ENCODE peak calls at places on chromosomes 3 and 15, in five cellular contexts. W, I, G, T and Z are unnamed samples.

GRCh38 chr3:45553469-45553974 is 41.0 kb upstream of the LIMD1 start:
- DNase-seq in W (peak; percentile 25), G (no peak), T (no peak), I (peak; percentile 83), Z (peak; percentile 61)

GRCh38 chr15:56917652-56918045 is 795 bp upstream of the TCF12 start:
- DNase-seq in G (no peak), W (no peak), T (no peak), I (no peak), Z (no peak)

GRCh38 chr3:139303216-139303615 is 40.6 kb upstream of the MRPS22 start:
- DNase-seq in W (no peak), G (no peak), I (no peak), T (no peak), Z (peak; percentile 15)

GRCh38 chr15:85289677-85290365 is 90.6 kb upstream of the AKAP13 start:
- DNase-seq in I (peak; percentile 66), W (peak; percentile 34), T (no peak), G (no peak), Z (peak; percentile 72)

GRCh38 chr15:60374628-60375081 is 23.1 kb downstream of the ANXA2 start:
- DNase-seq in T (peak; percentile 99), W (peak; percentile 96), G (no peak), I (peak; percentile 85), Z (peak; percentile 64)

GRCh38 chr3:195172285-195172684 is 98.7 kb downstream of the XXYLT1 start:
- DNase-seq in T (no peak), G (no peak), W (peak; percentile 71), I (no peak), Z (no peak)

GRCh38 chr3:16828815-16829214 is 55.9 kb upstream of the PLCL2 start:
- DNase-seq in I (peak; percentile 67), T (no peak), W (peak; percentile 57), G (no peak), Z (no peak)

GRCh38 chr3:157146664-157147082 is 13.3 kb downstream of the CCNL1 start:
- DNase-seq in I (no peak), G (no peak), W (no peak), T (no peak), Z (no peak)

GRCh38 chr15:40471778-40472130 is 970 bp downstream of the CHST14 start:
- DNase-seq in I (peak; percentile 18), T (no peak), G (no peak), W (no peak), Z (no peak)

GRCh38 chr15:65980824-65981456 is 111.6 kb downstream of the RAB11A start:
- DNase-seq in T (no peak), W (peak; percentile 80), I (peak; percentile 89), G (peak; percentile 68), Z (peak; percentile 63)

GRCh38 chr3:184339016-184339415 is 1.6 kb downstream of the FAM131A start:
- DNase-seq in I (no peak), W (no peak), T (no peak), G (no peak), Z (no peak)

GRCh38 chr3:136621628-136622027 is 130.6 kb downstream of the STAG1 start:
- DNase-seq in W (peak; percentile 16), I (peak; percentile 66), T (no peak), G (peak; percentile 9), Z (no peak)

GRCh38 chr15:33226559-33227181 is 32.2 kb upstream of the FMN1 start:
- DNase-seq in W (peak; percentile 21), T (no peak), I (peak; percentile 27), G (no peak), Z (no peak)

GRCh38 chr15:77580991-77581682 is 51.6 kb downstream of the LINGO1 start:
- DNase-seq in G (no peak), I (no peak), T (peak; percentile 69), W (no peak), Z (no peak)

GRCh38 chr15:23401627-23402026 is 45.4 kb downstream of the GOLGA6L2 start:
- DNase-seq in G (no peak), I (no peak), T (no peak), W (no peak), Z (no peak)

GRCh38 chr3:55362206-55362960 is 124.7 kb downstream of the WNT5A start:
- DNase-seq in T (no peak), I (peak; percentile 14), W (peak; percentile 3), G (no peak), Z (no peak)

GRCh38 chr3:166013073-166013679 is 176.0 kb upstream of the BCHE start:
- DNase-seq in I (peak; percentile 27), T (no peak), W (peak; percentile 49), G (no peak), Z (no peak)

GRCh38 chr15:38705421-38706219 is 141.0 kb upstream of the RASGRP1 start:
- DNase-seq in W (no peak), G (no peak), T (no peak), I (no peak), Z (no peak)

GRCh38 chr3:31137718-31138465 is 243.4 kb upstream of the GADL1 start:
- DNase-seq in T (no peak), W (no peak), I (no peak), G (no peak), Z (no peak)

GRCh38 chr3:16548721-16549120 is 35.2 kb upstream of the RFTN1 start:
- DNase-seq in W (peak; percentile 79), T (no peak), G (peak; percentile 60), I (peak; percentile 41), Z (no peak)

GRCh38 chr15:63726491-63726890 is 107.3 kb downstream of the HERC1 start:
- DNase-seq in W (peak; percentile 35), T (no peak), I (peak; percentile 49), G (no peak), Z (no peak)

GRCh38 chr3:8499181-8499611 is 2.4 kb upstream of the LMCD1 start:
- DNase-seq in W (no peak), G (no peak), T (no peak), I (peak; percentile 57), Z (no peak)
- H3K27ac ChIP-seq in W (no peak overlapping the region), G (no peak overlapping the region), T (peak overlapping the region; percentile 42), I (peak overlapping the region; percentile 2), Z (peak overlapping the region; percentile 80)

DNA sequence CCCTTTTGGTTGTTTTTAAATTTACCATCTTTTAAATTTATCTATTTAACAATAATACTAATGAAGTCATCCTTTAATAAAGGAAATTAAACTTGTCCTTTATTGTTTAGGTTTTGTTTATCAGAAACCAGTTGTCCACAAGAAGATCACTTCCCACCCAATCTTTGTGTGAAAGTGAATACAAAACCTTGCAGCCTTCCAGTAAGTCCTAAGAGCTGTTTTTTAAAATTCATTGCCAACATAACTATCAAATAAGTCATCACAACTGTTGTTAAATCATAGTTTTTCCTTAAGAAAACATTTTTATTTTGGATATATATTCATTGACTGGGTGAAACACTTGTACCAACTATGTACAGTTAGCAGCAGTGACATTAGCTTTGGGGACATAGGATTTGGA is 59.4 kb downstream of the CALML4 start:
- DNase-seq in I (no peak), T (no peak), G (no peak), W (no peak), Z (no peak)
- H3K36me3 ChIP-seq in I (peaks cover 12% of the 10 kb centered on the region), T (peaks cover 46% of the 10 kb centered on the region), G (peaks cover 5% of the 10 kb centered on the region), W (no peaks in the 10 kb centered on the region), Z (peaks cover 34% of the 10 kb centered on the region)

DNA sequence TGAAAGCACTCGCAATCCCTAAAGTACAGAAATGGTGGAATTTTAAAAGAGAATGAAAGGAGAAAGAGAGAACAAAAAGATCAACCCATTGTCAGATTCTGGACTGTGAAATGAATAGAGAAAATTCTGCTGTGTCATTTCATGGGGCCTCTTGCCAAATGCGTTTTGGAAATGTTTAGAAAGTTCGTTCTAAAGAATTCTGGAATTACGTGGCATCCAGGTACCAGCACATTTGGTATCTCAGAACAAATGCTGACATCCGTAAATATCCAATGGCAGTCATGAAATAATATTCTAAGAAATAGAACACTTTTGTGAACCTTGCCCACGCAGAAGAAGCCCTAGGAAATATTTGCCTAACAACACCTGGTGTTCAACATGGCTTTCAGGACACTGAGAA is 219.2 kb downstream of the P3H2 start:
- DNase-seq in G (no peak), W (no peak), T (no peak), I (no peak), Z (no peak)
- TF ChIP-seq CTCF in G (no peak), W (no peak), T (no peak), I (no peak), Z (no peak)

GRCh38 chr3:172056416-172056815 is 17.0 kb downstream of the FNDC3B start:
- DNase-seq in I (no peak), T (no peak), G (no peak), W (no peak), Z (no peak)
- H3K27ac ChIP-seq in I (peak overlapping the region; percentile 26), T (no peak overlapping the region), G (no peak overlapping the region), W (no peak overlapping the region), Z (peak overlapping the region; percentile 30)

GRCh38 chr3:123935830-123936229 is 25.2 kb downstream of the CCDC14 start:
- DNase-seq in W (no peak), I (no peak), G (no peak), T (no peak), Z (no peak)
- H3K36me3 ChIP-seq in W (peaks cover 4% of the 10 kb centered on the region), I (peaks cover 24% of the 10 kb centered on the region), G (no peaks in the 10 kb centered on the region), T (peaks cover 87% of the 10 kb centered on the region), Z (no peaks in the 10 kb centered on the region)

DNA sequence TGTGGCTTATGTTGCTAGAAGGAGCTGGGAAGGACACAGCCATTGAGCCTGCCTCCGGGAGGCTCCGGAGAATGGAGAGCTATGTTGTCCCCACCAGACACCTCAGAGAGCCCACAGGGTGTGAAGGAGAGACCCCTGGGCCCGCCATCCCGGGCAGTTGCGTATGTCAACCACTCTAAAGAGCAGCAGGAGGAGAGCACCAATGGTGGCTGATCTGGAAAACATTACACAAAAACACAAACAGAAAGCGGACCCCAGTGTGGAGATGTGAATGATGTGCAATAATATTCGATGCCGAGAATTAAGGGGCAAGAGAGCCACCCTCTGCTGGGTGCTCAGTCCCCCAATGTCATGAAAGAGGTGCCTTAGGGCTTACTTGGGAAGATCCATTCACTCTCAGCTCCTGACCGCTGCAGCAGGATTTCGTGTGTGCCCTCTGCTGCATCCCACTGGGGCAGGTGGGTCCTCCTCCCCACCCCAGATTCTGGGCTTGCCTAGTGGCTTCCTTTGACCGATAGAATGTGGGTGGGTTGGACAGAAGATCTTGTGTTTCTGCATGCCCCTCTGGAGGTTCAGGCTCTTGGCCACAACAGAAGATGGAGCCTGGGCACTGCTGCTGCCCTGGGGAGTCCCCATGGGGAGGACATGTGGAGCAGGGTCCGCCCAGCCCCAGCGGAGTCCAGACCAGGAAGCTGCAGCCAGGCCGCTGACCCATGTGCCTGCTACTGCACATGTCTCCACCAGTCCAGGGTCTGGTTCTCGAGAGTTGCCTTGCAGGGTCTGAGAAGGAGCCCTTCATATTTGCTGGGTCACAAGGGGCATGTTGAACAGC is 245.3 kb downstream of the OCA2 start:
- DNase-seq in G (no peak), I (no peak), W (no peak), T (peak; percentile 55), Z (peak; percentile 26)
- TF ChIP-seq CTCF in G (no peak), I (no peak), W (peak; percentile 30), T (no peak), Z (no peak)